ENCODE peak calls at places on chromosomes 1 and 21, in four cellular contexts. Q, E, U and C are unnamed samples.

GRCh38 chr1:30514137-30514654 is 209.2 kb downstream of the MATN1 start:
- DNase-seq in U (no peak), E (no peak), Q (no peak), C (peak; percentile 57)

GRCh38 chr1:84377480-84378095 is 20.7 kb upstream of the DNASE2B start:
- DNase-seq in E (no peak), Q (no peak), U (no peak), C (no peak)

GRCh38 chr21:25039461-25040380 is 567.6 kb downstream of the MRPL39 start:
- DNase-seq in Q (no peak), U (no peak), E (no peak), C (no peak)

GRCh38 chr1:225201447-225201846 is 226.4 kb downstream of the LBR start:
- DNase-seq in E (no peak), U (no peak), Q (no peak), C (no peak)

GRCh38 chr1:27922272-27922671 is 12.5 kb upstream of the SMPDL3B start:
- DNase-seq in E (no peak), U (no peak), Q (no peak), C (no peak)

GRCh38 chr1:8815582-8816285 is 1.7 kb downstream of the RERE start:
- DNase-seq in Q (no peak), U (no peak), E (no peak), C (no peak)

GRCh38 chr1:33435096-33435820 is 4.4 kb upstream of the PHC2 start:
- DNase-seq in Q (no peak), E (no peak), U (no peak), C (no peak)

GRCh38 chr21:31397515-31397926 is 53.5 kb upstream of the TIAM1 start:
- DNase-seq in Q (no peak), U (no peak), E (no peak), C (no peak)

GRCh38 chr1:219439376-219439775 is 173.5 kb downstream of the ZC3H11B start:
- DNase-seq in Q (no peak), E (no peak), U (no peak), C (no peak)

GRCh38 chr1:45299981-45300668 is 26.6 kb upstream of the HPDL start:
- DNase-seq in U (no peak), Q (no peak), E (peak; percentile 23), C (peak; percentile 76)

GRCh38 chr1:95226781-95227660 is 7.0 kb upstream of the RWDD3 start:
- DNase-seq in U (no peak), E (no peak), Q (no peak), C (no peak)

GRCh38 chr1:46173361-46173856 is 1.5 kb upstream of the TSPAN1 start:
- DNase-seq in U (no peak), E (no peak), Q (no peak), C (no peak)

GRCh38 chr1:153355445-153356071 is 2.1 kb upstream of the S100A9 start:
- DNase-seq in E (no peak), U (no peak), Q (peak; percentile 24), C (peak; percentile 84)

GRCh38 chr1:208192989-208193388 is 51.2 kb downstream of the PLXNA2 start:
- DNase-seq in E (peak; percentile 30), Q (no peak), U (no peak), C (no peak)

GRCh38 chr1:75745276-75745675 is 20.8 kb downstream of the ACADM start:
- DNase-seq in E (no peak), Q (no peak), U (no peak), C (no peak)

GRCh38 chr1:3495776-3496745 is 41.6 kb downstream of the ARHGEF16 start:
- DNase-seq in Q (no peak), E (no peak), U (no peak), C (no peak)

GRCh38 chr1:93692451-93692861 is 10.8 kb upstream of the BCAR3 start:
- DNase-seq in U (no peak), E (no peak), Q (no peak), C (no peak)

GRCh38 chr21:23952269-23952668 is 1655.0 kb downstream of the MRPL39 start:
- DNase-seq in E (no peak), Q (no peak), U (no peak), C (no peak)

GRCh38 chr1:156465747-156466365 is 34.7 kb downstream of the MEF2D start:
- DNase-seq in E (no peak), Q (no peak), U (no peak), C (no peak)
- TF ChIP-seq CTCF in E (no peak), Q (no peak), U (no peak), C (peak; percentile 34)

DNA sequence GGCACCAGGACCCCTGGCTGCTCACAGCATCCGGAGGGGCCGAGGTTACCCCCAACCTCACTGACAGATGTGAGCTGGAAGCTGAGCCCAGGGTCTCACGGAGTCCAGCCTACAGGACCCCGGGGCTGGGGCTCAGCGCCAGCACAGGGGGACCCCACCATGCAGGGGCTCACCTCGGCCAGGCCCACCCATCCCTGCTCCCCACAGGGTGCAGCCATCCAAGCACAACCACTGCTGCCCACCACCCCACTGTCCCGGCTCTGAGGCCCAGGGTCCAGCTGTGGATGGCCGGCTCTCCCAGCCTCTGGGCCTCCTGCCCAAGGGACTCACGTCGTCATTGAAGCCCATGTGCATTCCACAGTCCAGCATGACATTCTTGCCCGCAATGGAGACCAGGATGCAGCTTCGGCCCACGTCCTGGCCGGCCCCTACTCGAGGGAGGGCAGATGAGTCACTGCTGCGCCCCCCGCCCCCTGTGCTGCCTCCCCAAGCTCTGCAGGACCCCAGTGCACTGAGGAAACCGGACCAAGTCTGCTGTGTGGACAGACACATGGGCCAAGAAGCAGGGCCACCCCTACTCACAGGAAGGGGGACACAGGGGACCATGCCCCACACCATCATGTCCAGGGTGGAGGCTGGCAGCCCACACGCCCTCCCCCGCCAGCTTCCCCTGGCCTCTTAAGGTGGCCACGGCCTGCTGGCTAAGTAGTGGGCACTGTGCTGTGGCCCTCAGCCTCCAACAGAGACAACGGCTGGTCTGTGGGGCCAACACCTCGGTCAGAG is 3.6 kb downstream of the INTS11 start:
- DNase-seq in Q (no peak), U (no peak), E (no peak), C (no peak)
- TF ChIP-seq CTCF in Q (no peak), U (no peak), E (no peak), C (no peak)

DNA sequence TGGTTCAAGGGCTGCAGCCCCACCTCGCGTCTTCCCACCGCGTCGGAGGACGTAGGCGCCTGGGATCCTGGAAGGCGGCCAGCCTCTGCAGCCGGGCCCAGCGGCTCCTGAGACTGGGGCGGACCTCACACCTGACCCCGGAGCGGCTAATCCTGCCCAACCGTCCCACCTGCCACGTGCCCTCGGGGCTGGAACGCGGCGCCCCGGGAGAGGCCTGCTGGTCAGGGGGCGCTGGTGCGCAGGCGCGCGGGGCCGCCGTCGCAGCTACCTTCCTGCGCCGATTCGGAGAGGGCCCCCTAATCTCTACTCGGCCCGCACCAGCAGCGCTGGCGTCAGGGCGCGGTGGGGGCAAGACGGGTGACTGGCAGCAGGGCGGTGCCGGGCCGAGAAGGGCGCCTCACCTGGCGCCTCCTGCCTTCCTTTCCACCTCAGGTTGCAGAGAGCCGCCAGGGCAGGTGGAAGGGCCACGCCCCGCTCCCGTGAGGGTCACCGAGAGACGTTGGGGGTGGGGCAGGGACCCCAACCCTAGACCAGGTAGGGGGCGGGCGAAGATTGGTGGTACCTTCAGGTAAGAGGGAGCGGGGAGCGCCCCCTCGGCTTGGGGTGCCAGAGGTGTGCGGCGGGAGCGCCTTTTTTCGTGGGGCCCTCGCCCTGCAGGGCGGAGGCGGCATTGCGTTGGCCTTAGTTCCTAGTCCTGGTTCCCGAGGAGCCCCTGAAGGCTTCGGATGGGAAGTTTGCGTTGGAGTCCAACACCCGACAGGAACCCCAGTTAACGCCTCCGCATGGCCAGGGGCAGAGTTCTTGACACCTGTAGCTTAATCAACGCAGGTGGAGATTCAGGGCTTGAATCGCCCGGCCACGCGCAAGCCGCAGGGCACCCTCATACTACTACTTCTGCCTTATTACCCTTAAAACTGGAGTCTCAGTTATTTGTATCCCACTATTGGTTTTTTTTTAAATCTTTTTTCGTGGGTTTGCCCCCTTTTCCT is at the start of gene TDRD5:
- DNase-seq in E (no peak), Q (no peak), U (peak; percentile 46), C (no peak)
- TF ChIP-seq CTCF in E (no peak), Q (no peak), U (no peak), C (no peak)

GRCh38 chr21:44337941-44338895 is 972 bp downstream of the CFAP410 start:
- DNase-seq in Q (peak; percentile 53), E (peak; percentile 69), U (peak; percentile 76), C (no peak)
- TF ChIP-seq CTCF in Q (no peak), E (no peak), U (no peak), C (peak; percentile 58)

DNA sequence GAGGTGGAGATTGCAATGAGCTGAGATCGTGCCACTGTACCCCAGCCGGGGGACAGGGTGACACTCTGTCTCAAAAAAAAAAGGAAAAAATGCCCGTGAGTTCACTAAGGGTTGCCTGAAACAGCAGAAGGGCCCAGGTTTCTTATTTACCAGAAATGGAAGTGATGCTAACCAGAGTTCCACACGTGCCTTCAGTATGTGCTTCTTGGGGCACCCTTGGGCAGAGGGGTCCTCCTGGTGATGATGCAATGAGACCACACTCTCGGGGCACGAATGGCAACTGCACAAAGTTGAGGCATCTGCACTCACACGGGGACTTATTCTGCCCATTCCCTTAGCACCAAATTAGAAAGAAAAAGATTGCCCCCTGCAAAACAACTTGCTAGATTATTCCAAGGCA is 29.2 kb downstream of the OLIG1 start:
- DNase-seq in U (no peak), Q (no peak), E (no peak), C (no peak)
- TF ChIP-seq CTCF in U (no peak), Q (no peak), E (no peak), C (no peak)

GRCh38 chr1:165826565-165826964 is 849 bp upstream of the UCK2 start:
- DNase-seq in Q (no peak), E (no peak), U (no peak), C (no peak)

GRCh38 chr1:165828103-165828558 is 717 bp downstream of the UCK2 start:
- DNase-seq in Q (no peak), U (peak; percentile 64), E (no peak), C (peak; percentile 85)

GRCh38 chr1:165828581-165829329 is 1.3 kb downstream of the UCK2 start:
- DNase-seq in Q (no peak), E (no peak), U (peak; percentile 66), C (no peak)

GRCh38 chr1:165829888-165830287 is 2.5 kb downstream of the UCK2 start:
- DNase-seq in E (no peak), Q (no peak), U (no peak), C (no peak)

DNA sequence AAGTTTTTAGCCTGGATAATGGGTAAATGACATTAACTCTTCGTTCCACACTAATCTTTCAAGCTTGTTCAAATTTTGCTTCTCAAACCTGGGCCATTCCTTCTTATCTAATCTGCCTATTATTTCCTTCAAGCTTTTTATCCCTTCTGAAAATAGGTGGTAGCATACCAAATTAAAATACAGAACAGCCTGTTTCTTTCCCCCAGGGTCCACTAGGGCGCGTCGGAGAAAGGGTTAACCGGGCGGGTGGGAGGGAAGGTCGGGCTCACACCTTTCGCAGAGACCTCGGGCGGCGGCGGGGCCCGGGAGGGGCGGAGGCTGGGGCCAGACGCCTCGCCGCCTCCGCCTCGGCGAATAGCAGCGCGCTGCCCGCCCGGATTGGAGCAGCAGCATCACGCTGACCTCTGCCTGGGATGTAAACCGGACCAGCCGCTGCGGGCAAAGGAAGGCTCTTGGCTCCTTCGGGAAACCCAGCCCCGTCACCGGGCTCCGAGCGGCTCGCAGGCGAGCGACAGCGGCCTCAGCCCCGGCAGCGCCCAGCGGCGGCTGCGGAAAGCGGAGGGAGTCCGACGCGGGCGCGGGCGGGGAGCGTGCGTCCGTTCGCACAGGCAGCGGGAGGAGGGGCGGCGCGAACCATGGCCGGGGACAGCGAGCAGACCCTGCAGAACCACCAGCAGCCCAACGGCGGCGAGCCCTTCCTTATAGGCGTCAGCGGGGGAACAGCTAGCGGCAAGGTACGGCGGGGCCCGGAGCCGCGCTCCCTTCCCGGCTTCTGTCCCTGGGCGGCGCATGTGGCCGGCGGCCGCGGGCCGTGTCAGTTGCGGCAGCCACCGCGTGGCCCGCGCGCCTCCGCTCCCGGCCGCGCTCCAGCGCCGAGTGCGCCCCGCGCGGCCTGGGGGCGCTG is at the start of gene UCK2:
- DNase-seq in E (peak; percentile 37), U (peak; percentile 84), Q (peak; percentile 11), C (peak; percentile 90)
- TF ChIP-seq CTCF in E (peak; percentile 4), U (no peak), Q (no peak), C (peak; percentile 12)